ENCODE peak calls at places on chromosome 6, in five cellular contexts. One of them, this sample, is unnamed.

GRCh38 chr6:20198764-20199174 is 13.5 kb downstream of the MBOAT1 start:
- DNase-seq in naive thymus-derived CD8-positive, alpha-beta T cell: no peak
- DNase-seq in T-helper 1 cell: no peak
- DNase-seq in gastrocnemius medialis: no peak
- DNase-seq in GM12878: no peak
- DNase-seq in this sample: peak; percentile 41

GRCh38 chr6:2990179-2990931 is 9.3 kb upstream of the NQO2 start:
- DNase-seq in naive thymus-derived CD8-positive, alpha-beta T cell: no peak
- DNase-seq in T-helper 1 cell: no peak
- DNase-seq in GM12878: no peak
- DNase-seq in gastrocnemius medialis: no peak
- DNase-seq in this sample: peak; percentile 71

GRCh38 chr6:89843070-89843469 is 13.4 kb downstream of the CASP8AP2 start:
- DNase-seq in T-helper 1 cell: no peak
- DNase-seq in naive thymus-derived CD8-positive, alpha-beta T cell: no peak
- DNase-seq in GM12878: no peak
- DNase-seq in gastrocnemius medialis: no peak
- DNase-seq in this sample: peak; percentile 45

GRCh38 chr6:36120979-36121706 is 9.2 kb upstream of the MAPK13 start:
- DNase-seq in naive thymus-derived CD8-positive, alpha-beta T cell: peak; percentile 42
- DNase-seq in gastrocnemius medialis: peak; percentile 30
- DNase-seq in T-helper 1 cell: peak; percentile 38
- DNase-seq in GM12878: no peak
- DNase-seq in this sample: peak; percentile 72

GRCh38 chr6:45991189-45991588 is 24.5 kb downstream of the CLIC5 start:
- DNase-seq in GM12878: no peak
- DNase-seq in T-helper 1 cell: no peak
- DNase-seq in gastrocnemius medialis: no peak
- DNase-seq in naive thymus-derived CD8-positive, alpha-beta T cell: no peak
- DNase-seq in this sample: no peak

GRCh38 chr6:83051386-83052172 is 14.1 kb downstream of the UBE3D start:
- DNase-seq in GM12878: no peak
- DNase-seq in naive thymus-derived CD8-positive, alpha-beta T cell: no peak
- DNase-seq in gastrocnemius medialis: no peak
- DNase-seq in T-helper 1 cell: no peak
- DNase-seq in this sample: no peak

GRCh38 chr6:30111266-30111856 is 1.5 kb downstream of the TRIM31 start:
- DNase-seq in gastrocnemius medialis: no peak
- DNase-seq in naive thymus-derived CD8-positive, alpha-beta T cell: no peak
- DNase-seq in T-helper 1 cell: no peak
- DNase-seq in GM12878: no peak
- DNase-seq in this sample: no peak

GRCh38 chr6:14849224-14849623 is 396.6 kb upstream of the JARID2 start:
- DNase-seq in T-helper 1 cell: no peak
- DNase-seq in GM12878: no peak
- DNase-seq in naive thymus-derived CD8-positive, alpha-beta T cell: no peak
- DNase-seq in gastrocnemius medialis: no peak
- DNase-seq in this sample: no peak

GRCh38 chr6:56802570-56802969 is 152.3 kb upstream of the BEND6 start:
- DNase-seq in gastrocnemius medialis: no peak
- DNase-seq in T-helper 1 cell: no peak
- DNase-seq in GM12878: no peak
- DNase-seq in naive thymus-derived CD8-positive, alpha-beta T cell: no peak
- DNase-seq in this sample: peak; percentile 72

GRCh38 chr6:25972902-25973301 is 10.3 kb downstream of the TRIM38 start:
- DNase-seq in GM12878: no peak
- DNase-seq in T-helper 1 cell: no peak
- DNase-seq in naive thymus-derived CD8-positive, alpha-beta T cell: no peak
- DNase-seq in gastrocnemius medialis: no peak
- DNase-seq in this sample: no peak

GRCh38 chr6:166687070-166687469 is 60.0 kb upstream of the RPS6KA2 start:
- DNase-seq in GM12878: no peak
- DNase-seq in gastrocnemius medialis: no peak
- DNase-seq in naive thymus-derived CD8-positive, alpha-beta T cell: no peak
- DNase-seq in T-helper 1 cell: no peak
- DNase-seq in this sample: no peak

GRCh38 chr6:68468244-68468884 is 166.7 kb upstream of the ADGRB3 start:
- DNase-seq in naive thymus-derived CD8-positive, alpha-beta T cell: no peak
- DNase-seq in T-helper 1 cell: no peak
- DNase-seq in GM12878: no peak
- DNase-seq in gastrocnemius medialis: no peak
- DNase-seq in this sample: peak; percentile 7

GRCh38 chr6:12516070-12516469 is 200.5 kb upstream of the PHACTR1 start:
- DNase-seq in GM12878: no peak
- DNase-seq in gastrocnemius medialis: no peak
- DNase-seq in T-helper 1 cell: no peak
- DNase-seq in naive thymus-derived CD8-positive, alpha-beta T cell: no peak
- DNase-seq in this sample: peak; percentile 30

GRCh38 chr6:161809991-161810390 is 536.1 kb upstream of the AGPAT4 start:
- DNase-seq in naive thymus-derived CD8-positive, alpha-beta T cell: no peak
- DNase-seq in GM12878: no peak
- DNase-seq in gastrocnemius medialis: no peak
- DNase-seq in T-helper 1 cell: no peak
- DNase-seq in this sample: no peak

GRCh38 chr6:86707545-86708120 is 229.7 kb upstream of the HTR1E start:
- DNase-seq in gastrocnemius medialis: no peak
- DNase-seq in T-helper 1 cell: no peak
- DNase-seq in GM12878: no peak
- DNase-seq in naive thymus-derived CD8-positive, alpha-beta T cell: no peak
- DNase-seq in this sample: no peak

GRCh38 chr6:11890849-11891248 is 112.2 kb upstream of the ADTRP start:
- DNase-seq in naive thymus-derived CD8-positive, alpha-beta T cell: no peak
- DNase-seq in T-helper 1 cell: no peak
- DNase-seq in gastrocnemius medialis: no peak
- DNase-seq in GM12878: no peak
- DNase-seq in this sample: peak; percentile 7

GRCh38 chr6:46967950-46968349 is 46.2 kb upstream of the ADGRF5 start:
- DNase-seq in T-helper 1 cell: no peak
- DNase-seq in GM12878: no peak
- DNase-seq in naive thymus-derived CD8-positive, alpha-beta T cell: no peak
- DNase-seq in gastrocnemius medialis: no peak
- DNase-seq in this sample: no peak

GRCh38 chr6:31332637-31333602 is 24.1 kb downstream of the HLA-B start:
- DNase-seq in T-helper 1 cell: no peak
- DNase-seq in naive thymus-derived CD8-positive, alpha-beta T cell: peak; percentile 16
- DNase-seq in GM12878: no peak
- DNase-seq in gastrocnemius medialis: no peak
- DNase-seq in this sample: no peak

GRCh38 chr6:168035661-168036616 is 38.5 kb downstream of the KIF25 start:
- DNase-seq in naive thymus-derived CD8-positive, alpha-beta T cell: no peak
- DNase-seq in GM12878: no peak
- DNase-seq in gastrocnemius medialis: no peak
- DNase-seq in T-helper 1 cell: no peak
- DNase-seq in this sample: peak; percentile 68

GRCh38 chr6:119259027-119259426 is 90.5 kb downstream of the MAN1A1 start:
- DNase-seq in gastrocnemius medialis: no peak
- DNase-seq in naive thymus-derived CD8-positive, alpha-beta T cell: no peak
- DNase-seq in T-helper 1 cell: no peak
- DNase-seq in GM12878: no peak
- DNase-seq in this sample: no peak

GRCh38 chr6:150325093-150325772 is 43.6 kb upstream of the IYD start:
- DNase-seq in gastrocnemius medialis: no peak
- DNase-seq in GM12878: no peak
- DNase-seq in naive thymus-derived CD8-positive, alpha-beta T cell: no peak
- DNase-seq in T-helper 1 cell: no peak
- DNase-seq in this sample: peak; percentile 30

GRCh38 chr6:85396159-85396808 is 53.6 kb upstream of the NT5E start:
- DNase-seq in T-helper 1 cell: no peak
- DNase-seq in GM12878: no peak
- DNase-seq in gastrocnemius medialis: no peak
- DNase-seq in naive thymus-derived CD8-positive, alpha-beta T cell: no peak
- DNase-seq in this sample: no peak

GRCh38 chr6:90860822-90861601 is 274.1 kb upstream of the MAP3K7 start:
- DNase-seq in gastrocnemius medialis: no peak
- DNase-seq in GM12878: no peak
- DNase-seq in T-helper 1 cell: no peak
- DNase-seq in naive thymus-derived CD8-positive, alpha-beta T cell: no peak
- DNase-seq in this sample: no peak

GRCh38 chr6:42403831-42404230 is 47.9 kb downstream of the TRERF1 start:
- DNase-seq in gastrocnemius medialis: no peak
- DNase-seq in naive thymus-derived CD8-positive, alpha-beta T cell: no peak
- DNase-seq in GM12878: no peak
- DNase-seq in T-helper 1 cell: no peak
- DNase-seq in this sample: no peak

GRCh38 chr6:27650620-27651370 is 177.9 kb upstream of the ZNF184 start:
- DNase-seq in naive thymus-derived CD8-positive, alpha-beta T cell: no peak
- DNase-seq in GM12878: no peak
- DNase-seq in gastrocnemius medialis: no peak
- DNase-seq in T-helper 1 cell: no peak
- DNase-seq in this sample: peak; percentile 84

GRCh38 chr6:169967687-169968086 is 216.3 kb downstream of the ERMARD start:
- DNase-seq in GM12878: no peak
- DNase-seq in T-helper 1 cell: no peak
- DNase-seq in gastrocnemius medialis: no peak
- DNase-seq in naive thymus-derived CD8-positive, alpha-beta T cell: no peak
- DNase-seq in this sample: no peak

GRCh38 chr6:106087548-106088325 is 1.6 kb downstream of the PRDM1 start:
- DNase-seq in T-helper 1 cell: no peak
- DNase-seq in naive thymus-derived CD8-positive, alpha-beta T cell: no peak
- DNase-seq in GM12878: no peak
- DNase-seq in gastrocnemius medialis: peak; percentile 31
- DNase-seq in this sample: peak; percentile 90

GRCh38 chr6:150347845-150348244 is 21.0 kb upstream of the IYD start:
- DNase-seq in gastrocnemius medialis: no peak
- DNase-seq in T-helper 1 cell: no peak
- DNase-seq in naive thymus-derived CD8-positive, alpha-beta T cell: no peak
- DNase-seq in GM12878: peak; percentile 13
- DNase-seq in this sample: no peak

GRCh38 chr6:148166339-148166949 is 176.2 kb upstream of the SASH1 start:
- DNase-seq in gastrocnemius medialis: no peak
- DNase-seq in GM12878: no peak
- DNase-seq in naive thymus-derived CD8-positive, alpha-beta T cell: no peak
- DNase-seq in T-helper 1 cell: no peak
- DNase-seq in this sample: peak; percentile 68

GRCh38 chr6:133129556-133129955 is 111.6 kb upstream of the EYA4 start:
- DNase-seq in GM12878: no peak
- DNase-seq in T-helper 1 cell: no peak
- DNase-seq in gastrocnemius medialis: no peak
- DNase-seq in naive thymus-derived CD8-positive, alpha-beta T cell: no peak
- DNase-seq in this sample: peak; percentile 11

GRCh38 chr6:30824698-30825097 is 59.6 kb upstream of the DDR1 start:
- DNase-seq in GM12878: no peak
- DNase-seq in gastrocnemius medialis: no peak
- DNase-seq in naive thymus-derived CD8-positive, alpha-beta T cell: no peak
- DNase-seq in T-helper 1 cell: no peak
- DNase-seq in this sample: no peak

GRCh38 chr6:97215157-97215769 is 67.8 kb downstream of the MMS22L start:
- DNase-seq in GM12878: no peak
- DNase-seq in naive thymus-derived CD8-positive, alpha-beta T cell: no peak
- DNase-seq in T-helper 1 cell: no peak
- DNase-seq in gastrocnemius medialis: no peak
- DNase-seq in this sample: peak; percentile 27

GRCh38 chr6:133961831-133962230 is 8.8 kb downstream of the TBPL1 start:
- DNase-seq in GM12878: no peak
- DNase-seq in gastrocnemius medialis: no peak
- DNase-seq in T-helper 1 cell: no peak
- DNase-seq in naive thymus-derived CD8-positive, alpha-beta T cell: no peak
- DNase-seq in this sample: no peak